ENCODE peak calls at places on chromosomes 7 and 10, in four cellular contexts. One of them, this sample, is unnamed.
A peak's percentile ranks its signal among the peaks of the same experiment; 100 is the strongest.

GRCh38 chr10:58488921-58489320 is 23.8 kb upstream of the BICC1 start:
- DNase-seq in fibroblast of villous mesenchyme: peak; percentile 19
- DNase-seq in DND-41: no peak
- DNase-seq in breast epithelium: no peak
- DNase-seq in this sample: no peak

GRCh38 chr10:116773306-116773705 is 30.9 kb upstream of the HSPA12A start:
- DNase-seq in fibroblast of villous mesenchyme: no peak
- DNase-seq in DND-41: no peak
- DNase-seq in breast epithelium: no peak
- DNase-seq in this sample: no peak

GRCh38 chr10:98170249-98171117 is 36.0 kb downstream of the R3HCC1L start:
- DNase-seq in fibroblast of villous mesenchyme: peak; percentile 53
- DNase-seq in DND-41: peak; percentile 40
- DNase-seq in breast epithelium: peak; percentile 26
- DNase-seq in this sample: peak; percentile 26

GRCh38 chr10:28400176-28400575 is 97.3 kb upstream of the MPP7 start:
- DNase-seq in DND-41: no peak
- DNase-seq in fibroblast of villous mesenchyme: no peak
- DNase-seq in breast epithelium: no peak
- DNase-seq in this sample: no peak

GRCh38 chr10:101611506-101611905 is 23.4 kb downstream of the DPCD start:
- DNase-seq in fibroblast of villous mesenchyme: peak; percentile 13
- DNase-seq in breast epithelium: no peak
- DNase-seq in DND-41: no peak
- DNase-seq in this sample: no peak

GRCh38 chr7:80485721-80486120 is 26.1 kb downstream of the GNAT3 start:
- DNase-seq in fibroblast of villous mesenchyme: no peak
- DNase-seq in breast epithelium: no peak
- DNase-seq in DND-41: no peak
- DNase-seq in this sample: no peak

GRCh38 chr10:6136215-6137201 is 47.7 kb downstream of the RBM17 start:
- DNase-seq in fibroblast of villous mesenchyme: no peak
- DNase-seq in breast epithelium: no peak
- DNase-seq in DND-41: no peak
- DNase-seq in this sample: peak; percentile 49

GRCh38 chr7:156179872-156180390 is 367.7 kb upstream of the SHH start:
- DNase-seq in DND-41: no peak
- DNase-seq in fibroblast of villous mesenchyme: no peak
- DNase-seq in breast epithelium: no peak
- DNase-seq in this sample: no peak

GRCh38 chr10:29473411-29474100 is 161.2 kb downstream of the SVIL start:
- DNase-seq in breast epithelium: no peak
- DNase-seq in fibroblast of villous mesenchyme: no peak
- DNase-seq in DND-41: no peak
- DNase-seq in this sample: no peak

GRCh38 chr10:121797490-121797889 is 130.3 kb downstream of the ATE1 start:
- DNase-seq in fibroblast of villous mesenchyme: no peak
- DNase-seq in breast epithelium: no peak
- DNase-seq in DND-41: no peak
- DNase-seq in this sample: no peak

DNA sequence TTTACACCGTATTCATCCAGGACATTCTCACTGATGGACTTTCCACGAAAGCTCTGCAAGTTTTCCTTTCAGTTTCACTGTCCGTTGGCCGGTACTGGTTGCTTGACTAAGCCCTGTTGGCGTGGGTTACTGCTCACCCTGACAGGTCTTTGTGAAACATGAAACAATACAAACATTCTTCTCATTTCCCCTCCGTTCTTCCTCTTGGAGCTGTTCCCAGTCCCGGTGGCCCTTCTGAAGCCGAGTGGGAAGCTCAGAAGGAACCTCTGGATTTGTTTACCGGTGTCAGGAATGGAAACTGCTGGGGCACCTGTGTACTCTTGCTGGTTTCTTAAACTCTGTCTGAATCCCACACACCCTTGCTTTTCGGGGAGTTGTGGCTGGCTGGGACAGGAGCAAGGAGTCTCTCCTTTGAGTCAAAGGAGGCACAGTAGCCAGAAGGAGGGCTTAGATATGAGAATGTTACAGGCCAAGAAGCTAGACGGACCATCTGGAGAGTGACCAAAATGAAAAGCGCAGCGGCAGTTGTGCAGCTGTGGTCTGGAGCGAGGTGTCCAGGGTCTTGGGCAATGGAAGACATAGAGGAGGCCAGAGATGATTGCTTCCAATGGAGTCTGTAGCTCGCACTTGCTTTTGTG is 45.7 kb downstream of the LYZL2 start:
- DNase-seq in breast epithelium: peak; percentile 85
- DNase-seq in fibroblast of villous mesenchyme: peak; percentile 70
- DNase-seq in DND-41: no peak
- DNase-seq in this sample: peak; percentile 36
- H3K4me3 ChIP-seq in breast epithelium: peak overlapping the region; percentile 65
- H3K4me3 ChIP-seq in fibroblast of villous mesenchyme: peak overlapping the region; percentile 47
- H3K4me3 ChIP-seq in DND-41: no peak overlapping the region
- H3K4me3 ChIP-seq in this sample: peak overlapping the region; percentile 8

DNA sequence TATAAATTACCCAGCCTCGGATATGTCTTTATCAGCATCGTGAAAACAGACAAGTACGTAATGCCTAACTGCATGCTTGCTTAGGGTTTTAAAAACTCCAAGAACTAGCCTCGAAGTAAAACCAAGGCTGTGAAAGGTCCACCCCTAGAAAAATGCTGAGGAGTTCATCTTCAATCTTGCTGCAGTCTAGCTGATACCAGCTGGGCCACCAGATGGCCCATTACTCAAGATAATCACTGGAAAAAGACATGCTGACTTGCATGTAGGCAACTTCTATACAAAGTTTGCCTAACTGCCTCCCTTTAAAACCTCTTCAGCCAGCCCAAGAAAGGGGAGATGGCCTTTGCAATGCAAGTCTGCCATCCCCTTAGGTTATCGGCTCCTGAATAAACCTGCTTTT is 614.1 kb downstream of the GALNT17 start:
- DNase-seq in breast epithelium: no peak
- DNase-seq in DND-41: no peak
- DNase-seq in fibroblast of villous mesenchyme: no peak
- DNase-seq in this sample: no peak
- TF ChIP-seq CTCF in breast epithelium: no peak
- TF ChIP-seq CTCF in DND-41: peak; percentile 49
- TF ChIP-seq CTCF in fibroblast of villous mesenchyme: no peak
- TF ChIP-seq CTCF in this sample: no peak

DNA sequence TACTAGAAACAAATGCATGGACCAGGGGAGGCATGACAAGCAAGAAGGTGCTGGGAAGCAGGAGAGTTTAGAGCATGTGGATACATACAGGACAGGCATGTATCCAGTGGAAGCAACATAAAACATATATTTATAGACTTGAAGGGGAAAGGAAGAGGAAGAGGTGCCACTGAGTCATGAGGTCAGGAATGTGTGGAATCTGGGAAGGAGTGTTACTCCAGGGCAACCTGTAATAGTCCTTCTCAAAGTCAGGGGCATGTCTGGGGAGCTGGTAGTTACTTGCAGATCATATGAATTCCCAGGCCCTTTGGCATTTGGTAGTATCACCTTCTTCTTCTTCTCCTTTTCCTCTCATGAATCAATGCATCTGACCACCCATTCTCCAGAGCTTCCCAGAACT is 246.6 kb downstream of the XPNPEP1 start:
- DNase-seq in breast epithelium: no peak
- DNase-seq in fibroblast of villous mesenchyme: no peak
- DNase-seq in DND-41: no peak
- DNase-seq in this sample: no peak
- H3K4me3 ChIP-seq in breast epithelium: no peak overlapping the region
- H3K4me3 ChIP-seq in fibroblast of villous mesenchyme: no peak overlapping the region
- H3K4me3 ChIP-seq in DND-41: no peak overlapping the region
- H3K4me3 ChIP-seq in this sample: no peak overlapping the region

GRCh38 chr7:66219805-66220204 is 14.7 kb downstream of the TPST1 start:
- DNase-seq in breast epithelium: no peak
- DNase-seq in fibroblast of villous mesenchyme: no peak
- DNase-seq in DND-41: no peak
- DNase-seq in this sample: no peak

GRCh38 chr7:66213637-66214036 is 8.5 kb downstream of the TPST1 start:
- DNase-seq in fibroblast of villous mesenchyme: no peak
- DNase-seq in breast epithelium: no peak
- DNase-seq in DND-41: no peak
- DNase-seq in this sample: no peak

GRCh38 chr7:66211429-66211828 is 6.3 kb downstream of the TPST1 start:
- DNase-seq in fibroblast of villous mesenchyme: peak; percentile 91
- DNase-seq in DND-41: no peak
- DNase-seq in breast epithelium: no peak
- DNase-seq in this sample: no peak

GRCh38 chr7:66221442-66221841 is 16.3 kb downstream of the TPST1 start:
- DNase-seq in breast epithelium: no peak
- DNase-seq in fibroblast of villous mesenchyme: no peak
- DNase-seq in DND-41: no peak
- DNase-seq in this sample: no peak

GRCh38 chr7:66216687-66217086 is 11.6 kb downstream of the TPST1 start:
- DNase-seq in breast epithelium: no peak
- DNase-seq in DND-41: no peak
- DNase-seq in fibroblast of villous mesenchyme: no peak
- DNase-seq in this sample: no peak
- TF ChIP-seq CTCF in breast epithelium: no peak
- TF ChIP-seq CTCF in DND-41: no peak
- TF ChIP-seq CTCF in fibroblast of villous mesenchyme: no peak
- TF ChIP-seq CTCF in this sample: no peak

GRCh38 chr7:120675076-120675475 is 182.9 kb downstream of the TSPAN12 start:
- DNase-seq in breast epithelium: no peak
- DNase-seq in fibroblast of villous mesenchyme: no peak
- DNase-seq in DND-41: no peak
- DNase-seq in this sample: no peak
- H3K4me3 ChIP-seq in breast epithelium: no peak overlapping the region
- H3K4me3 ChIP-seq in fibroblast of villous mesenchyme: no peak overlapping the region
- H3K4me3 ChIP-seq in DND-41: no peak overlapping the region
- H3K4me3 ChIP-seq in this sample: no peak overlapping the region

GRCh38 chr7:151397026-151397425 is 12.8 kb downstream of the WDR86 start:
- DNase-seq in DND-41: no peak
- DNase-seq in breast epithelium: no peak
- DNase-seq in fibroblast of villous mesenchyme: no peak
- DNase-seq in this sample: no peak

GRCh38 chr7:151399906-151400305 is 9.9 kb downstream of the WDR86 start:
- DNase-seq in fibroblast of villous mesenchyme: no peak
- DNase-seq in DND-41: no peak
- DNase-seq in breast epithelium: no peak
- DNase-seq in this sample: no peak

GRCh38 chr7:151400626-151401315 is 9.1 kb downstream of the WDR86 start:
- DNase-seq in DND-41: no peak
- DNase-seq in fibroblast of villous mesenchyme: no peak
- DNase-seq in breast epithelium: no peak
- DNase-seq in this sample: peak; percentile 29

GRCh38 chr7:151399305-151399601 is 10.6 kb downstream of the WDR86 start:
- DNase-seq in DND-41: no peak
- DNase-seq in fibroblast of villous mesenchyme: no peak
- DNase-seq in breast epithelium: no peak
- DNase-seq in this sample: no peak

DNA sequence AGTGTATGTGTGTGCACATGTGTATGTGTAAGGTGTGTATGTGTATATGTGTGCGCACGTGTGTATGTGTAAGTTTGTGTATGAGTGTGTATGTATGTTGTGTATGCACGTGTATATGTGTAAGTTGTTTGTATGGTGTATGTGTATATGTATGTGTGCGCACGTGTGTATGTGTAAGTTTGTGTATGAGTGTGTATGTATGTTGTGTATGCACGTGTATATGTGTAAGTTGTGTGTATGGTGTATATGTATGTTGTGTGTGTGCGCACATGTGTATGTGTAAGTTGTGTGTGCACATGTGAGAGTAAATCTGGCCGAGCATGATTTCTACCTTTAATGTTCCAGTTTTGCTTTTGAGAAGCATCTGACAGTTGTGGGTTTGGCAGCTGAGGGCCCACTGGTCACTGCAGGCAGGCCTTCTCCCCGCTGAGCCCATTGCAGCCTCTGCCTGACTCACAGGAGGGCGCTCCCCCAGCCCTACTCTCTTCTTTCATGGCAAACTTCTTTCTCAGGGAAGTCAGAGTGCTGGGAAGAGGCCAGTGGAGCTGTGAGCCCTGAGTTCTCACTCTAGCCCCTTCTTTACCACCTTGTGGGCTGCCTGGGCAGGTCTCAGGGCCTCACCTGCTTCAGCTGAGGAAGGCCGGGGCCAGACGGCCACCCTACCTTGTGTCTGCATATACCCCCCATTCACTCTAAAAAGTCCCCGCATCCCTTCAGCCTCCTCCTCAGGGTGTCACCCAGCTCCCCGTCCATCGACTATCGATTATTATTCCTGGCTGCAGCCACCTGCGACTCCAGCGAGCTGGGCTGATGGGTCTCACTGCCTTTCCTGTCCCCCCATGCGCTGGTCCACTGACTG is 11.2 kb downstream of the WDR86 start:
- DNase-seq in breast epithelium: no peak
- DNase-seq in fibroblast of villous mesenchyme: no peak
- DNase-seq in DND-41: no peak
- DNase-seq in this sample: no peak
- TF ChIP-seq CTCF in breast epithelium: no peak
- TF ChIP-seq CTCF in fibroblast of villous mesenchyme: no peak
- TF ChIP-seq CTCF in DND-41: no peak
- TF ChIP-seq CTCF in this sample: no peak

This sample was measured in GM12864.